ENCODE peak calls at places on chromosomes 2 and 18, in six cellular contexts. E is upper lobe of left lung, U is choroid plexus epithelial cell, B is GM23338, G is IMR-90, H is endodermal cell. W is an unnamed sample.

GRCh38 chr2:240926516-240927389 is 20.6 kb downstream of the CROCC2 start:
- DNase-seq in B (no peak), E (peak), G (peak), U (no peak), H (peak), W (no peak)

GRCh38 chr2:27174638-27175037 is 25.8 kb downstream of the TCF23 start:
- DNase-seq in U (no peak), G (no peak), H (no peak), E (no peak), B (no peak), W (no peak)

GRCh38 chr2:225002656-225003045 is 39.6 kb downstream of the DOCK10 start:
- DNase-seq in U (no peak), E (no peak), B (no peak), G (no peak), H (no peak), W (no peak)

GRCh38 chr2:120943403-120944034 is 207.9 kb downstream of the GLI2 start:
- DNase-seq in B (no peak), E (peak), G (no peak), H (no peak), U (no peak), W (peak)

GRCh38 chr2:27262379-27263286 is at the start of gene SLC30A3:
- DNase-seq in H (peak), B (peak), G (no peak), U (no peak), E (peak), W (peak)

GRCh38 chr2:183408562-183408961 is 284.3 kb downstream of the NUP35 start:
- DNase-seq in B (peak), G (no peak), U (no peak), H (no peak), E (no peak), W (no peak)

GRCh38 chr2:206260427-206261012 is 13.9 kb upstream of the ZDBF2 start:
- DNase-seq in G (peak), U (peak), H (no peak), B (peak), E (no peak), W (peak)

GRCh38 chr2:216777637-216778273 is 82.1 kb downstream of the TNP1 start:
- DNase-seq in G (peak), B (peak), U (peak), H (peak), E (no peak), W (peak)

GRCh38 chr2:10668402-10669012 is 21.3 kb downstream of the NOL10 start:
- DNase-seq in B (peak), E (no peak), G (peak), U (peak), H (no peak), W (peak)

GRCh38 chr2:240519396-240520142 is 38.2 kb downstream of the ANKMY1 start:
- DNase-seq in E (no peak), B (peak), G (peak), U (peak), H (peak), W (no peak)

GRCh38 chr2:173874003-173874898 is 90.9 kb downstream of the SP3 start:
- DNase-seq in B (no peak), H (no peak), E (no peak), U (no peak), G (no peak), W (no peak)

GRCh38 chr2:232028631-232029030 is 67.1 kb downstream of the DIS3L2 start:
- DNase-seq in B (no peak), G (peak), U (peak), E (no peak), H (no peak), W (no peak)

GRCh38 chr18:5456577-5457466 is 87.0 kb downstream of the EPB41L3 start:
- DNase-seq in B (peak), E (peak), H (peak), U (peak), G (peak), W (no peak)

GRCh38 chr2:1743396-1744150 is 742 bp downstream of the PXDN start:
- DNase-seq in B (peak), U (peak), H (peak), E (peak), G (peak), W (no peak)

GRCh38 chr2:7012141-7012809 is 95.1 kb downstream of the RNF144A start:
- DNase-seq in H (no peak), E (no peak), B (no peak), U (peak), G (no peak), W (no peak)

GRCh38 chr2:237150831-237151230 is 65.1 kb downstream of the COPS8 start:
- DNase-seq in B (no peak), H (no peak), U (no peak), G (no peak), E (no peak), W (peak)

GRCh38 chr2:43228782-43229659 is 2.6 kb upstream of the ZFP36L2 start:
- DNase-seq in E (no peak), H (no peak), U (peak), B (no peak), G (no peak), W (peak)

GRCh38 chr2:8663997-8664396 is 17.9 kb upstream of the ID2 start:
- DNase-seq in H (no peak), B (no peak), U (no peak), G (no peak), E (no peak), W (no peak)

GRCh38 chr2:149743842-149744468 is 156.4 kb upstream of the MMADHC start:
- DNase-seq in E (no peak), H (no peak), U (peak), B (no peak), G (peak), W (peak)

DNA sequence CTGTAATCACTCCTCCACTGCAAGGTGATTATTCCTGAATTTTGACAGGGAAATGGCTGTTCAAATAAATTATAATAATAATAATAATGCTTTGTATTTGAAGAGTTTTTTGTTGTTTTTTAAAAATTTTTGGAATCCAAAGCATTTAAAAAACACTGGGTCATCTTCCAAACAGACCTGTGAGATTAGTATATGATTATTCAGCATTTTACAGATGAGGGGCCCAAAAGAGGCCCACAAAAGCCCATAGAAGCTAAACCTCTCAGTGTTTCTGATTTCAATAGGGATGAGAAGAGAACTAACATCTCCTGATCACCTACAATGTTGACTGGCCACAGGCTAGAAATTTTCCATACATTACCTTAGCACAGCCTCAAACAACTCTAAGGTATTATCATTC is 8.0 kb upstream of the POLR2D start:
- DNase-seq in H (no peak), B (no peak), U (no peak), E (no peak), G (no peak), W (no peak)
- TF ChIP-seq CTCF in H (no peak), B (no peak), U (no peak), E (no peak), G (no peak), W (no peak)

DNA sequence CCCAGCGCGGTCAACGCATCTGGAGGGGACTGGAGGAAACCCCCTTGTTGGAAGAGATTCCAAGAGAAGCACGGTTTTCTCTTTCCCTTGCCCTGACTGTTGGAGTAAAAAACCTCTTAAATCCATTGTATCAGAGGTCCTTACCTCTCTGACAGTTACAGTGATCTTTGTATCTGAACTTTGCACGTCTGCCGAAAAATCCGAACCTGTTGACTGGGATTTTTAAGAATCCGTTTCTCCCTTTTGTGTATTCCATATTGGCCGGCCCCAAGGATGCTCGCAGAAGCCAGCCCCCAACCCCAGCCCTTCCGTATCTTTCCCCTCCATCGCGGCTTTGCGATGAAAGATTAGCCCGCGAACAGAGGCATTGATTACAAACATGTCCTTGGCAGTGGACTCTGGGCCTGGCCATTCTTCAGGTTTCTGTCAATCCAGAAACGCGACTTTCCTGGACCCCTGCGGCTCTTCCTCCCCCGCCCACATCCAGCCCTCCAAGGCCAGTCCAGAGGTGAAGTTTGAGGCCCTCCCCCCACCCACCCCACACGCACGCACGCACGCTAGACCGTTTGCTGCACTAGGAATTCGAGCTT is 4.6 kb upstream of the DLX1 start:
- DNase-seq in U (no peak), E (no peak), G (no peak), H (no peak), B (no peak), W (no peak)
- H3K4me3 ChIP-seq in U (no peak), E (no peak), G (no peak), H (no peak), B (peak), W (no peak)

GRCh38 chr18:23814977-23815614 is 125.8 kb downstream of the LAMA3 start:
- DNase-seq in E (no peak), H (no peak), U (no peak), G (no peak), B (no peak), W (no peak)
- TF ChIP-seq CTCF in E (no peak), H (no peak), U (no peak), G (no peak), B (no peak), W (no peak)

GRCh38 chr2:212064318-212064717 is 474.3 kb downstream of the ERBB4 start:
- DNase-seq in H (no peak), G (no peak), E (no peak), U (no peak), B (peak), W (no peak)
- H3K4me3 ChIP-seq in H (no peak), G (no peak), E (no peak), U (no peak), B (no peak), W (no peak)

GRCh38 chr2:85380048-85380447 is 25.5 kb downstream of the ELMOD3 start:
- DNase-seq in H (no peak), B (no peak), G (no peak), E (no peak), U (no peak), W (no peak)
- TF ChIP-seq CTCF in H (no peak), B (no peak), G (no peak), E (no peak), U (no peak), W (no peak)

GRCh38 chr2:726158-726557 is 49.0 kb upstream of the TMEM18 start:
- DNase-seq in E (no peak), H (no peak), G (no peak), B (no peak), U (no peak), W (peak)

GRCh38 chr2:731711-732110 is 54.5 kb upstream of the TMEM18 start:
- DNase-seq in B (no peak), H (no peak), G (no peak), E (no peak), U (no peak), W (no peak)

GRCh38 chr2:727071-727470 is 49.9 kb upstream of the TMEM18 start:
- DNase-seq in H (no peak), U (no peak), E (no peak), G (no peak), B (no peak), W (no peak)

GRCh38 chr2:728165-728564 is 51.0 kb upstream of the TMEM18 start:
- DNase-seq in U (no peak), B (no peak), G (no peak), H (no peak), E (no peak), W (no peak)

DNA sequence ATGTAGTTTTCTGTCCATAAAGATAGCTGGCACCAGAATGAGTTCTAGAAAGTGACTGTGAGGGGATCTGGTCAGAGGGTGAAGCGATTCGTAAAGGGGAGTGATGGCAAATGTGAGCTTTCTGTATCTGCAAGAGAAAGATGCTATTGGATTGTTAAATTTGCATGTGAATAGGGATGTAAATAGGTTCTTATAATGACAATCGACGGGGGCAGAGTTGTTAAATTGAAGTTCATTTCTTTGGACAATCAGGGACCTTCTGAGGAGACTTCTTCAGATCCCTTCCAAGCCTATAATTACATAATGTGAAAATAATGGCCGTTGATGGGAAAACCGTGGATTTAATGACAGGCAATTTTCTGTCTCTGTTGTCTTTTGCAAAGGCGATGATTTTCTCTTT is 52.2 kb upstream of the TMEM18 start:
- DNase-seq in B (peak), E (no peak), G (no peak), U (no peak), H (no peak), W (no peak)
- H3K4me3 ChIP-seq in B (peak), E (no peak), G (no peak), U (no peak), H (no peak), W (no peak)

DNA sequence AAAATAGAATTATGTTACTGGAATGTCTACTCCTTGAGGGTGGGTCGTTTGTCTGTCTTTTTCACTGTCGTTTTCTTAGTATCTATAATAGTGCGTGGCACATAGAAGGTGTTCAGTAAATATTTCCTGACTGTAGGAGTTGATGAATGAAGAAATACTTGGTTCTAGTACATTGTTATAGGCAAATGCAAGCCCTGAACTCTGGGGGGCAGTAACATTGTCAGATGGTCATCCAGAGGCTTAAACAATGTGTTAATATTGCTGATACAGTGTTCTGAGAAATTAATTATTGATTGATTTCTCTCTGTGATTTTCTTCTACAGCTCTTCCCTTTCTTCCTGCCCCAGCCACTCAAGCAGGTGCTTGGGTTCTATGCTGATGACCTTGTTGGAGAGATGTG is 24.4 kb upstream of the THOC1 start:
- DNase-seq in E (no peak), U (peak), G (no peak), B (no peak), H (no peak), W (no peak)
- TF ChIP-seq CTCF in E (no peak), U (peak), G (peak), B (peak), H (peak), W (no peak)